ENCODE peak calls at places on chromosome 4, in five cellular contexts. One of them, this sample, is unnamed.

GRCh38 chr4:38071801-38072567 is 111.8 kb downstream of the PTTG2 start:
- DNase-seq in H1: no peak
- DNase-seq in GM12878: no peak
- DNase-seq in HepG2: peak
- DNase-seq in NT2/D1: no peak
- DNase-seq in this sample: no peak

GRCh38 chr4:166724369-166724768 is 509.9 kb downstream of the SPOCK3 start:
- DNase-seq in H1: no peak
- DNase-seq in NT2/D1: no peak
- DNase-seq in HepG2: no peak
- DNase-seq in GM12878: no peak
- DNase-seq in this sample: no peak

GRCh38 chr4:47526281-47526680 is 41.2 kb downstream of the ATP10D start:
- DNase-seq in H1: no peak
- DNase-seq in NT2/D1: no peak
- DNase-seq in GM12878: no peak
- DNase-seq in HepG2: no peak
- DNase-seq in this sample: no peak

GRCh38 chr4:88757067-88757466 is 59.4 kb upstream of the NAP1L5 start:
- DNase-seq in H1: no peak
- DNase-seq in GM12878: no peak
- DNase-seq in NT2/D1: no peak
- DNase-seq in HepG2: no peak
- DNase-seq in this sample: no peak

GRCh38 chr4:183838987-183839712 is 66.0 kb upstream of the STOX2 start:
- DNase-seq in NT2/D1: peak
- DNase-seq in GM12878: no peak
- DNase-seq in H1: no peak
- DNase-seq in HepG2: no peak
- DNase-seq in this sample: no peak

GRCh38 chr4:99572527-99573240 is 1.9 kb upstream of the MTTP start:
- DNase-seq in H1: no peak
- DNase-seq in HepG2: no peak
- DNase-seq in NT2/D1: no peak
- DNase-seq in GM12878: no peak
- DNase-seq in this sample: no peak

GRCh38 chr4:123250843-123251242 is 145.8 kb upstream of the SPRY1 start:
- DNase-seq in HepG2: no peak
- DNase-seq in GM12878: no peak
- DNase-seq in H1: no peak
- DNase-seq in NT2/D1: no peak
- DNase-seq in this sample: no peak

GRCh38 chr4:173560896-173561295 is 30.9 kb upstream of the HAND2 start:
- DNase-seq in H1: no peak
- DNase-seq in NT2/D1: no peak
- DNase-seq in GM12878: no peak
- DNase-seq in HepG2: no peak
- DNase-seq in this sample: no peak

GRCh38 chr4:48799157-48799556 is 19.1 kb upstream of the FRYL start:
- DNase-seq in H1: no peak
- DNase-seq in NT2/D1: peak
- DNase-seq in GM12878: no peak
- DNase-seq in HepG2: no peak
- DNase-seq in this sample: no peak

GRCh38 chr4:189940178-189941004 is at the start of gene FRG1:
- DNase-seq in H1: peak
- DNase-seq in NT2/D1: peak
- DNase-seq in HepG2: peak
- DNase-seq in GM12878: peak
- DNase-seq in this sample: peak

GRCh38 chr4:118353452-118353851 is 649 bp upstream of the PRSS12 start:
- DNase-seq in H1: no peak
- DNase-seq in NT2/D1: no peak
- DNase-seq in HepG2: no peak
- DNase-seq in GM12878: no peak
- DNase-seq in this sample: no peak

GRCh38 chr4:118350961-118351360 is 1.8 kb downstream of the PRSS12 start:
- DNase-seq in NT2/D1: no peak
- DNase-seq in GM12878: no peak
- DNase-seq in H1: no peak
- DNase-seq in HepG2: no peak
- DNase-seq in this sample: no peak

GRCh38 chr4:118354913-118355312 is 2.1 kb upstream of the PRSS12 start:
- DNase-seq in H1: no peak
- DNase-seq in NT2/D1: no peak
- DNase-seq in GM12878: no peak
- DNase-seq in HepG2: no peak
- DNase-seq in this sample: no peak

GRCh38 chr4:118352843-118353373 is at the start of gene PRSS12:
- DNase-seq in HepG2: peak
- DNase-seq in H1: peak
- DNase-seq in NT2/D1: peak
- DNase-seq in GM12878: no peak
- DNase-seq in this sample: peak

DNA sequence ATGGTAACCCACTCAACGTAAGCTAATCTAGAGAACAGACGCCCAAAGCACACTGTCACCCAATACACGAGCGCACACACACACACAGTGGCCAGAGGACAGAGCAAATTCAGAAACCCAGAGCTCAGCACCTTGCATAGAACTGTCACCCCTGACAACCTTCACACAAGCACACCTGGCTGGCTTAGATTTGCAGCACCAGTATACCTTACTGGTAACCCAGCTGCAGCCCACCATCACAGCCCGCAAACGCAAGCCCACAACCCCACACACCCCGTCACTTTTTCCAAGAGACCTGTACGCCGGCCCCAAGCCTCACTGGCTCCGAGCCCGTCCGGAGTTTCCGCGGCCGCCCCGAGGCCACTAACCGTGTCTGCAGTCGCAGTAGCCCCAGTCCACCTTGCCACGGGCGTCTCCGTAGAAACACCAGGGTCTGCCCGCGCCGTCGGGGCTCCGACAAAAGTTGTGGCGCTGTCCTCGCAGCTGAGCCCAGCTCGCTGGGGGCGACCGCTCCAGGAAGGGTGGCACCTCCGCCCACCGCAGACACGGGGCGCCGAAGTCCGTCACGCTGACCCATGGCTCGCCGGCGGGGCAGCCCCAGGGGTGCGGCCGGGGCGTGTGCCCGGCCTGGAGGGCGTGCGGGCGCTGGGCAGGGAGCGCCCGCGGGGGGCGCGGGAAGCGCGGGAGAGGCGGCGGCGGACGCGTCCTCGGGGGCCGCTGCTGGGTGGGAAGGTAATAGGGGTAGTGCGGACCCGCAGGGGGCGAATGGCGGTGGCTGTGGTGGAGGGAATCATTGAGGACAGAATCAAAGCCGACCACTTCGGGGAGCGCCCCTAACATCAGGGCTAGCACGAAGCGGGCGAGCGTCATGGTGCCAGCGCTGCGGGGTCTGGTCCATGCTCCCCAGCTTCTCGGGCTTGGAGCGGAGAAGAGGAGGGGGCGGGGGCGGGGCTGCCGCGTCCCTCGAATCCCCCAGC is 664 bp downstream of the PRSS12 start:
- DNase-seq in NT2/D1: no peak
- DNase-seq in HepG2: peak
- DNase-seq in H1: no peak
- DNase-seq in GM12878: no peak
- DNase-seq in this sample: peak
- TF ChIP-seq SUZ12 in NT2/D1: no peak
- TF ChIP-seq SUZ12 in HepG2: no peak
- TF ChIP-seq SUZ12 in H1: peak
- TF ChIP-seq SUZ12 in GM12878: peak
- TF ChIP-seq SUZ12 in this sample: no peak

GRCh38 chr4:54475546-54475945 is 182.2 kb upstream of the KIT start:
- DNase-seq in GM12878: no peak
- DNase-seq in NT2/D1: no peak
- DNase-seq in H1: no peak
- DNase-seq in HepG2: no peak
- DNase-seq in this sample: no peak

DNA sequence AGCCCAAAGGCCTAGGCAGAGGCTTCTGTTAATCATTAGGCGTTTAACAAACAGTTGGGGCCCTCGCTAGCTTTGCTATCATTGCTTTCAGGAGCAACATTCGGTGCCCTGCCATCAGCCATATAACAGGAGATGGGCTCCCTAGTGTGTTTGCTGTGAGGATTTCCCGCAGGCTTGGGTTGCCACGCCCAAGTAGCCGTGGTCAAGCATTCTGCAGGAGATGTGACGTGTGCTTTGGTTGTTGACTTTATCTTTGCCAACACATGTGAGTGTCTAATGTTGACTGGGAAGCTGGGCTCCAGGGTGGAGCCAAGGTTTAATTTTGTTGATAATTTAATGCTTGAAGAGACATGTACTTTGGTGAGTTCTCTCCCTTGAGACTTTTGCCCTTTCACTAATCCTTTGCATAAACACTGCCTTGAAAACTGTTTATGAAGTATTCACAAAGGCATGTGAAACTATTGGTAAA is 184.6 kb upstream of the KIT start:
- DNase-seq in H1: no peak
- DNase-seq in HepG2: peak
- DNase-seq in GM12878: no peak
- DNase-seq in NT2/D1: no peak
- DNase-seq in this sample: no peak
- TF ChIP-seq SUZ12 in H1: no peak
- TF ChIP-seq SUZ12 in HepG2: no peak
- TF ChIP-seq SUZ12 in GM12878: no peak
- TF ChIP-seq SUZ12 in NT2/D1: no peak
- TF ChIP-seq SUZ12 in this sample: no peak

GRCh38 chr4:144788469-144788868 is 142.5 kb downstream of the HHIP start:
- DNase-seq in H1: no peak
- DNase-seq in GM12878: no peak
- DNase-seq in HepG2: no peak
- DNase-seq in NT2/D1: no peak
- DNase-seq in this sample: no peak
- TF ChIP-seq SUZ12 in H1: no peak
- TF ChIP-seq SUZ12 in GM12878: no peak
- TF ChIP-seq SUZ12 in HepG2: no peak
- TF ChIP-seq SUZ12 in NT2/D1: no peak
- TF ChIP-seq SUZ12 in this sample: no peak

DNA sequence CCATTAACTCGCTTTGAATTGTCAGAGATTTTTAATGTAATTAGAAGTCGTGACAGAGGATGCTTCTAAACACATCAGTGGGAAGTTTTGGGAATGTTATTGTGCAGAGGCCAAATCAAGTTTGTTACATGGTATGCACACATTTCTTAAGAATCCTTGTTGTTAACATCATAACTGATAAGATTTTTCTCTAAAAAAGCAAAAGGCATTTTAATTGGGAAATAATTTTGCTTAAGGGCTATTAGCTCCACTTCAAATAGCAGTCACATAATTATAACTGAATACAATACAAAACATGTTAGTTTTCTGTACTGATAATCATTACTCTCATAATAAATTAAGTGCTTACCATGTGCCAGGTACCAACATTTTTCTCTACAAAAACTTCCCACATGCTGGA is 90.7 kb upstream of the MYOZ2 start:
- DNase-seq in NT2/D1: no peak
- DNase-seq in HepG2: no peak
- DNase-seq in H1: no peak
- DNase-seq in GM12878: no peak
- DNase-seq in this sample: no peak
- TF ChIP-seq SUZ12 in NT2/D1: no peak
- TF ChIP-seq SUZ12 in HepG2: no peak
- TF ChIP-seq SUZ12 in H1: no peak
- TF ChIP-seq SUZ12 in GM12878: no peak
- TF ChIP-seq SUZ12 in this sample: no peak

DNA sequence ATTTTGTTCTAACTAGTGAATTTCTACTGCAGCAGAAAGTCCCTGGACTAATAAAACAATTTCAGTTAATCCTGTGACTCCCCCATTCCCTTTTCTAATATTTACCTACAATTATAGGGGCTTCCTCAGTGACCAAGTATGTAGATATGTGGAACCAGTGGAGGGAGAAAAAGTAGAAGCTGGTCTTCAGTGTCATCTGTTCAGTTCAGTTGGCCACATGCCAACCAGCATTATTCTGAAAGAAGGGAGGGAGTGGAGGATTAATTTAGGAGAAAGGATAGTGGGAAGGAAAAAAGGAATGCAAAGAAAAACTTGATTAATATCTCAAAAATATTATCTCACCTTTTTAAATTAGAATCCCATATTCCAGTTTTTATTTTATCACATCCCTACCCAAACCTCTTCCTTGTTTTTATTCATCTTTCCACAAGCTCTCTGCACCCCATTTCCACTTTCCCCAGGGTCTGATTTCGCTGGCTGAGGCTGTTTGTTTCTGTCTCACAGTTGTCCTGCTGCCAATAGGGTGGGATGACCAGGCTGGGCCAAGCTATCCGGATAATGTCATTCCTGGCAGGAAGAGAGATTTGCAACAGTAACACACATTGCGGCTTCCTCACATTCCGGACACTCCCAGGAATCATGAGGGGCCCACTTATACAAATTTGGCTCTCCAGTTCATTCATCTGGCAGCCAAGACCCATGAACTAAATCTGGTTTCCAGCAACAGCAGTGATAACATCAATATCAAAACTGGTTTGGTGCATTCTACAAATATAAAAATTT is 24.6 kb upstream of the ANTXR2 start:
- DNase-seq in HepG2: no peak
- DNase-seq in NT2/D1: no peak
- DNase-seq in GM12878: no peak
- DNase-seq in H1: no peak
- DNase-seq in this sample: no peak
- TF ChIP-seq SUZ12 in HepG2: no peak
- TF ChIP-seq SUZ12 in NT2/D1: no peak
- TF ChIP-seq SUZ12 in GM12878: no peak
- TF ChIP-seq SUZ12 in H1: no peak
- TF ChIP-seq SUZ12 in this sample: no peak

This sample was measured in HEK293T.